ENCODE peak calls at places on chromosomes 4 and X, in four cellular contexts. O is HEK293T; Z is activated CD8-positive, alpha-beta memory T cell treated with anti-CD3 and anti-CD28 coated beads for 4 hours; S is OCI-M1. U is an unnamed sample.

GRCh38 chr4:129043523-129043922 is 49.8 kb downstream of the SCLT1 start:
- DNase-seq in O (no peak), Z (no peak), S (peak), U (no peak)

GRCh38 chr4:101221294-101221693 is 126.0 kb downstream of the PPP3CA start:
- DNase-seq in Z (no peak), S (no peak), O (no peak), U (no peak)

GRCh38 chr4:71664366-71664765 is 119.5 kb downstream of the GC start:
- DNase-seq in Z (no peak), S (no peak), O (no peak), U (no peak)

GRCh38 chrX:119236599-119237525 is 777 bp downstream of the PGRMC1 start:
- DNase-seq in S (peak), O (peak), Z (no peak), U (peak)

GRCh38 chr4:181202249-181202648 is 1041.0 kb upstream of the TENM3 start:
- DNase-seq in Z (no peak), O (no peak), S (peak), U (no peak)

GRCh38 chr4:76388160-76388908 is 32.6 kb downstream of the CCDC158 start:
- DNase-seq in Z (no peak), O (no peak), S (no peak), U (no peak)

GRCh38 chr4:82954212-82954611 is 53.7 kb downstream of the THAP9 start:
- DNase-seq in O (no peak), Z (no peak), S (no peak), U (no peak)

GRCh38 chr4:123896446-123897071 is 500.0 kb downstream of the SPRY1 start:
- DNase-seq in Z (no peak), O (no peak), S (no peak), U (no peak)

GRCh38 chr4:132955146-132955545 is 193.9 kb upstream of the PCDH10 start:
- DNase-seq in S (no peak), Z (no peak), O (no peak), U (no peak)

GRCh38 chr4:3074078-3074845 is at the start of the genes HTT and HTT-AS:
- DNase-seq in O (peak), S (peak), Z (peak), U (peak)

GRCh38 chrX:9465380-9466114 is 689 bp downstream of the TBL1X start:
- DNase-seq in S (peak), O (peak), Z (no peak), U (peak)

GRCh38 chrX:46681849-46682248 is 77.1 kb downstream of the SLC9A7 start:
- DNase-seq in O (no peak), S (no peak), Z (no peak), U (no peak)

U was measured in central memory CD8-positive, alpha-beta T cell.